ENCODE peak calls at places on chromosome 11, in four cellular contexts. R is HFF-Myc; H is Peyer's patch; Z is activated CD4-positive, alpha-beta T cell treated with anti-CD3 and anti-CD28 coated beads, Interleukin-2, amount 50 U/mL, for 4 hours. B is an unnamed sample.
A peak's percentile ranks its signal among the peaks of the same experiment; 100 is the strongest.

GRCh38 chr11:61486779-61487178 is 21.8 kb upstream of the LRRC10B start:
- DNase-seq in R (no peak), H (no peak), Z (no peak), B (no peak)

GRCh38 chr11:83691387-83692088 is 405.4 kb upstream of the CCDC90B start:
- DNase-seq in R (no peak), H (no peak), Z (no peak), B (peak; percentile 29)

GRCh38 chr11:57500526-57500925 is 15.0 kb downstream of the SLC43A1 start:
- DNase-seq in R (no peak), H (no peak), Z (no peak), B (no peak)

GRCh38 chr11:2130881-2131352 is 8.3 kb downstream of the IGF2 start:
- DNase-seq in R (no peak), H (no peak), Z (no peak), B (no peak)

GRCh38 chr11:114059278-114059983 is at the start of gene ZBTB16:
- DNase-seq in R (no peak), H (peak; percentile 91), Z (peak; percentile 44), B (peak; percentile 89)

GRCh38 chr11:65915821-65916251 is 3.0 kb downstream of the C11orf68 start:
- DNase-seq in R (peak; percentile 94), H (peak; percentile 75), Z (no peak), B (peak; percentile 94)

GRCh38 chr11:94876645-94877445 is 96.5 kb downstream of the CWC15 start:
- DNase-seq in R (peak; percentile 88), H (peak; percentile 74), Z (peak; percentile 27), B (peak; percentile 88)

GRCh38 chr11:35879361-35879760 is 64.5 kb upstream of the LDLRAD3 start:
- DNase-seq in R (no peak), H (no peak), Z (no peak), B (no peak)

GRCh38 chr11:31974737-31975136 is 116.1 kb upstream of the RCN1 start:
- DNase-seq in R (no peak), H (no peak), Z (no peak), B (no peak)

GRCh38 chr11:126310229-126310991 is 6.5 kb downstream of the DCPS start:
- DNase-seq in R (peak; percentile 38), H (peak; percentile 84), Z (peak; percentile 36), B (peak; percentile 51)

GRCh38 chr11:90204832-90205646 is 17.8 kb downstream of the CHORDC1 start:
- DNase-seq in R (peak; percentile 45), H (peak; percentile 61), Z (no peak), B (peak; percentile 58)

GRCh38 chr11:43779306-43779705 is 98.8 kb downstream of the HSD17B12 start:
- DNase-seq in R (no peak), H (no peak), Z (no peak), B (no peak)

GRCh38 chr11:2377511-2378443 is 667 bp downstream of the CD81 start:
- DNase-seq in R (no peak), H (peak; percentile 85), Z (peak; percentile 60), B (no peak)

GRCh38 chr11:123653405-123653996 is 923 bp downstream of the SCN3B start:
- DNase-seq in R (no peak), H (no peak), Z (no peak), B (no peak)

GRCh38 chr11:129840236-129840635 is 24.6 kb downstream of the TMEM45B start:
- DNase-seq in R (no peak), H (no peak), Z (no peak), B (no peak)

GRCh38 chr11:131253885-131254204 is 116.6 kb upstream of the NTM start:
- DNase-seq in R (no peak), H (no peak), Z (no peak), B (no peak)

GRCh38 chr11:1752907-1753425 is 2.6 kb upstream of the IFITM10 start:
- DNase-seq in R (no peak), H (no peak), Z (no peak), B (no peak)

GRCh38 chr11:14136561-14136960 is 174.0 kb downstream of the SPON1 start:
- DNase-seq in R (no peak), H (no peak), Z (no peak), B (no peak)

GRCh38 chr11:20109731-20110445 is 50.4 kb downstream of the DBX1 start:
- DNase-seq in R (no peak), H (no peak), Z (no peak), B (no peak)

GRCh38 chr11:83508804-83509203 is 222.6 kb upstream of the CCDC90B start:
- DNase-seq in R (no peak), H (peak; percentile 71), Z (no peak), B (no peak)

GRCh38 chr11:72144807-72145565 is 9.5 kb downstream of the FOLR3 start:
- DNase-seq in R (peak; percentile 2), H (peak; percentile 71), Z (no peak), B (peak; percentile 55)

GRCh38 chr11:127939000-127939399 is 648.4 kb downstream of the ETS1 start:
- DNase-seq in R (no peak), H (no peak), Z (no peak), B (no peak)

GRCh38 chr11:126927628-126928027 is 72.9 kb downstream of the KIRREL3 start:
- DNase-seq in R (no peak), H (no peak), Z (no peak), B (no peak)

GRCh38 chr11:117171648-117172051 is 6.9 kb upstream of the SIDT2 start:
- DNase-seq in R (no peak), H (no peak), Z (no peak), B (no peak)

GRCh38 chr11:74276581-74276980 is 34.9 kb downstream of the P4HA3 start:
- DNase-seq in R (no peak), H (no peak), Z (no peak), B (no peak)

GRCh38 chr11:57260937-57261783 is 24.1 kb upstream of the APLNR start:
- DNase-seq in R (no peak), H (no peak), Z (no peak), B (no peak)

GRCh38 chr11:26201411-26201810 is 130.5 kb upstream of the ANO3 start:
- DNase-seq in R (no peak), H (no peak), Z (no peak), B (peak; percentile 53)

GRCh38 chr11:2831826-2832717 is 53.5 kb downstream of the CDKN1C start:
- DNase-seq in R (no peak), H (no peak), Z (no peak), B (no peak)

GRCh38 chr11:13261600-13262061 is 16.0 kb upstream of the BMAL1 start:
- DNase-seq in R (peak; percentile 88), H (no peak), Z (no peak), B (peak; percentile 88)

GRCh38 chr11:25910090-25910489 is 421.8 kb upstream of the ANO3 start:
- DNase-seq in R (no peak), H (no peak), Z (no peak), B (no peak)

GRCh38 chr11:77047007-77047927 is 13.1 kb downstream of the B3GNT6 start:
- DNase-seq in R (peak; percentile 95), H (peak; percentile 93), Z (peak; percentile 68), B (peak; percentile 89)

GRCh38 chr11:134761361-134761760 is 349.3 kb upstream of the B3GAT1 start:
- DNase-seq in R (no peak), H (no peak), Z (no peak), B (no peak)

GRCh38 chr11:65316311-65316978 is 1.8 kb downstream of the CDC42EP2 start:
- DNase-seq in R (peak; percentile 95), H (no peak), Z (no peak), B (peak; percentile 90)

GRCh38 chr11:59542142-59542810 is 30.9 kb downstream of the OR4D9 start:
- DNase-seq in R (no peak), H (no peak), Z (no peak), B (no peak)